ENCODE peak calls at places on chromosomes 5 and 9, in six cellular contexts. V is endodermal cell, F is WERI-Rb-1, P is cardiac fibroblast, Z is K562, L is A673. T is an unnamed sample.

GRCh38 chr5:9699681-9700080 is 69.5 kb upstream of the TAS2R1 start:
- DNase-seq in F (no peak), P (peak), V (no peak), L (no peak), Z (no peak), T (no peak)

GRCh38 chr9:137799630-137799983 is 78.0 kb upstream of the CACNA1B start:
- DNase-seq in P (no peak), L (no peak), V (no peak), Z (no peak), F (no peak), T (no peak)

GRCh38 chr5:40578501-40579451 is 100.9 kb upstream of the PTGER4 start:
- DNase-seq in V (no peak), Z (no peak), F (no peak), L (no peak), P (peak), T (peak)

GRCh38 chr5:79692586-79692985 is 3.0 kb downstream of the CMYA5 start:
- DNase-seq in Z (no peak), P (no peak), F (no peak), L (peak), V (no peak), T (peak)

GRCh38 chr5:98638701-98639100 is 134.8 kb upstream of the RGMB start:
- DNase-seq in L (no peak), V (no peak), Z (no peak), F (no peak), P (peak), T (no peak)

GRCh38 chr9:98083566-98084135 is 27.1 kb downstream of the NANS start:
- DNase-seq in F (no peak), Z (peak), V (no peak), L (no peak), P (no peak), T (no peak)

GRCh38 chr5:125412051-125412560 is 665.7 kb upstream of the ZNF608 start:
- DNase-seq in F (peak), Z (no peak), P (peak), V (peak), L (peak), T (peak)

GRCh38 chr5:177133119-177133844 is at the start of gene NSD1:
- DNase-seq in P (peak), V (peak), L (peak), F (peak), Z (peak), T (peak)

GRCh38 chr5:25160851-25161348 is 516.1 kb upstream of the CDH10 start:
- DNase-seq in V (no peak), P (no peak), L (no peak), F (no peak), Z (no peak), T (no peak)

GRCh38 chr5:54390015-54390414 is 65.5 kb upstream of the HSPB3 start:
- DNase-seq in Z (peak), L (peak), V (no peak), P (peak), F (peak), T (peak)

GRCh38 chr5:154334406-154335041 is 111.3 kb upstream of the SAP30L start:
- DNase-seq in L (no peak), Z (no peak), V (no peak), F (no peak), P (no peak), T (no peak)

GRCh38 chr5:123180178-123180577 is 91.1 kb downstream of the PRDM6 start:
- DNase-seq in F (no peak), P (no peak), L (no peak), Z (no peak), V (no peak), T (no peak)

GRCh38 chr9:126307306-126308061 is 19.1 kb upstream of the MVB12B start:
- DNase-seq in V (peak), Z (no peak), L (no peak), F (no peak), P (no peak), T (no peak)

GRCh38 chr5:56816546-56817081 is 1.3 kb downstream of the MAP3K1 start:
- DNase-seq in F (peak), Z (peak), V (peak), L (peak), P (peak), T (peak)

GRCh38 chr9:101564252-101564651 is 30.5 kb downstream of the PPP3R2 start:
- DNase-seq in Z (no peak), F (no peak), P (no peak), L (no peak), V (no peak), T (no peak)

GRCh38 chr9:124489222-124489621 is 18.0 kb downstream of the NR5A1 start:
- DNase-seq in L (no peak), Z (no peak), V (no peak), P (no peak), F (no peak), T (peak)

GRCh38 chr9:38700695-38701094 is 19.2 kb downstream of the FAM240B start:
- DNase-seq in P (peak), Z (no peak), L (no peak), V (no peak), F (no peak), T (peak)

GRCh38 chr5:124199902-124200301 is 546.5 kb downstream of the ZNF608 start:
- DNase-seq in Z (no peak), V (no peak), L (no peak), F (no peak), P (no peak), T (peak)

GRCh38 chr5:29944327-29944726 is 1249.2 kb upstream of the CDH6 start:
- DNase-seq in Z (no peak), V (no peak), P (no peak), L (no peak), F (no peak), T (no peak)

GRCh38 chr9:137707361-137707760 is 88.6 kb downstream of the EHMT1 start:
- DNase-seq in P (no peak), F (no peak), Z (no peak), L (no peak), V (no peak), T (no peak)

GRCh38 chr5:39202594-39203290 is 16.6 kb downstream of the FYB1 start:
- DNase-seq in L (no peak), F (no peak), P (no peak), V (no peak), Z (peak), T (no peak)

GRCh38 chr9:114906922-114907571 is 23.3 kb downstream of the TNFSF8 start:
- DNase-seq in P (peak), Z (peak), V (peak), F (peak), L (peak), T (peak)

GRCh38 chr9:136539427-136540412 is 6.1 kb downstream of the NOTCH1 start:
- DNase-seq in P (peak), V (no peak), L (no peak), F (no peak), Z (peak), T (peak)

GRCh38 chr5:172796306-172796705 is 25.3 kb upstream of the DUSP1 start:
- DNase-seq in P (no peak), V (peak), L (no peak), F (no peak), Z (no peak), T (no peak)

GRCh38 chr5:9347032-9347431 is 198.8 kb downstream of the SEMA5A start:
- DNase-seq in V (no peak), P (no peak), Z (no peak), L (no peak), F (no peak), T (no peak)

GRCh38 chr5:7146886-7147285 is 249.1 kb upstream of the ADCY2 start:
- DNase-seq in Z (no peak), F (no peak), P (no peak), V (no peak), L (no peak), T (peak)

GRCh38 chr9:98810106-98810840 is 2.8 kb downstream of the GALNT12 start:
- DNase-seq in Z (peak), L (no peak), F (no peak), P (peak), V (no peak), T (peak)

GRCh38 chr9:105232207-105232606 is 12.2 kb upstream of the SLC44A1 start:
- DNase-seq in P (peak), Z (no peak), V (no peak), L (no peak), F (no peak), T (no peak)

GRCh38 chr5:159478950-159479349 is 148.7 kb upstream of the IL12B start:
- DNase-seq in L (no peak), P (no peak), Z (no peak), F (no peak), V (no peak), T (no peak)

GRCh38 chr5:54344653-54345052 is 34.3 kb upstream of the ARL15 start:
- DNase-seq in V (no peak), Z (no peak), F (no peak), P (no peak), L (no peak), T (no peak)

GRCh38 chr9:114343471-114344187 is 14.0 kb downstream of the ORM2 start:
- DNase-seq in P (no peak), Z (no peak), L (no peak), V (no peak), F (no peak), T (peak)

GRCh38 chr5:106415541-106415940 is 1255.2 kb downstream of the EFNA5 start:
- DNase-seq in P (peak), F (no peak), V (peak), Z (no peak), L (no peak), T (peak)

GRCh38 chr9:109912726-109913460 is 132.9 kb downstream of the PALM2AKAP2 start:
- DNase-seq in P (no peak), L (peak), Z (no peak), F (no peak), V (peak), T (peak)

GRCh38 chr9:123424131-123424530 is 68.1 kb downstream of the CRB2 start:
- DNase-seq in P (no peak), F (peak), L (no peak), V (peak), Z (no peak), T (no peak)

GRCh38 chr5:11602298-11602697 is 301.9 kb downstream of the CTNND2 start:
- DNase-seq in P (no peak), Z (no peak), L (no peak), V (no peak), F (no peak), T (no peak)

GRCh38 chr5:107272954-107273353 is 397.8 kb downstream of the EFNA5 start:
- DNase-seq in F (no peak), V (no peak), Z (no peak), L (no peak), P (no peak), T (peak)

GRCh38 chr5:106454651-106455415 is 1215.9 kb downstream of the EFNA5 start:
- DNase-seq in V (peak), L (peak), F (peak), Z (peak), P (peak), T (peak)

GRCh38 chr9:129175515-129175824 is 2.6 kb downstream of the IER5L start:
- DNase-seq in P (no peak), V (no peak), F (no peak), L (no peak), Z (no peak), T (no peak)

GRCh38 chr9:129174724-129175514 is 3.1 kb downstream of the IER5L start:
- DNase-seq in F (peak), L (peak), P (peak), V (peak), Z (peak), T (peak)

GRCh38 chr9:129177443-129177790 is 644 bp downstream of the IER5L start:
- DNase-seq in F (no peak), L (peak), P (no peak), Z (no peak), V (no peak), T (no peak)

GRCh38 chr9:129176786-129177442 is 1.1 kb downstream of the IER5L start:
- DNase-seq in L (peak), V (peak), F (peak), Z (peak), P (peak), T (no peak)

DNA sequence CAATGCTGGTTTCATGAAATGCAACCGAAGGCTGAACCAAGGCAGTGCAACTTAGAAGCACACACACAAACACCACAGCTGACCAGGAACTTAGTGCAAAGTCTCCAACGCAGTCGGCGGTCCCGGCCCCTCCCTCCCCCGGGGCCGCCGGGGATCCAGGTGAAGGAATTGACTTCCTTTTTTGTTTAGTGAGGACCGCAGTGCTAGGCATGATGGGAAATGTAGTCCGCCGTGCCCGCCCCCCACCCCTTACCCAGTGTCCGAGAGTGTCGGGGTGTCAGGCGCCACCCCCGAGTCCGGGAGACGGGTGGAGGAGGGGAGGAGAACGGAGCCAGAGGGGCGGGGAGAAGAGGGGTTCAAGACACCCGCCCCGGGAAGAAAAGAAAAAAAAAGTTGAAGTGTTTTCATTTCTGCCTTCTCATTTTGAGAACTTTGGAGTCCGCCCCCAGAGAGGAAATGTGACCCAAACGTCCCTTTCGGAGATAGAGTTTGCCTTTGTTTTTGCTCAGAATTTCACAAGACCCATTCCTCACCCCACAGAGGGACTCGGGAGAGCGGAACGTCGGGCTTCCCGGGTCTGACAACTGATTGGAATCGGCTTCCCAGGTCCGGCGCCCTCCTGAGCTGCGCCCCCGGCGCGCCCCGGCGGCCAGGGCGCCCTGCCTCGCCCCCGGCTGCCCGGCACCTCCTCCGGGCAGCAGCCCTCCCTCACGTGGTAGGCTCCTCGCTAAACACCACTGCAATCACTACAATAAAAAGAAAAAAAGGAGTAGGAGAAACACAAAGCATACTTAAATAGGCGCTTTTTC is 2.0 kb downstream of the IER5L start:
- DNase-seq in F (peak), P (peak), V (peak), L (peak), Z (peak), T (peak)
- TF ChIP-seq CTCF in F (no peak), P (no peak), V (no peak), L (no peak), Z (no peak), T (no peak)

DNA sequence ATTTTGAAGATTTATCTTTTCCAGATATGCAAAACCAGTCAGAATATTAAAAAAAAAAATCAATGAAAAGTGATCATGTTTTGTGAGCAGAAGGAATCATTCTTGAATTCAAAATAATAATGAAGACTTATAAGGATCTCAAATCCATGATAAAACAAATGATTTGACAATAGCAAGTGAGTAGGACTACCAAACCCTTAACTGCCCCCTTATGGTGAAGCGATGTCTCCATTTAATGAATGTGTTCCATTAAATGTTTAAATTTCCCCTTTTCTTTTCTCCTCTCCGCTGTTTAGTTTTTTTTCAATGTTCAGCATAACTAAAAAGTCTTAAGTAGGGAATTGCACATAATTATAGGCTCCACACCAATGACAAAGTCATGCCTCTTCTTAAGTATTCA is 12.2 kb upstream of the MARCHF3 start:
- DNase-seq in F (no peak), V (no peak), P (peak), Z (peak), L (no peak), T (no peak)
- TF ChIP-seq CTCF in F (no peak), V (peak), P (peak), Z (peak), L (peak), T (no peak)

DNA sequence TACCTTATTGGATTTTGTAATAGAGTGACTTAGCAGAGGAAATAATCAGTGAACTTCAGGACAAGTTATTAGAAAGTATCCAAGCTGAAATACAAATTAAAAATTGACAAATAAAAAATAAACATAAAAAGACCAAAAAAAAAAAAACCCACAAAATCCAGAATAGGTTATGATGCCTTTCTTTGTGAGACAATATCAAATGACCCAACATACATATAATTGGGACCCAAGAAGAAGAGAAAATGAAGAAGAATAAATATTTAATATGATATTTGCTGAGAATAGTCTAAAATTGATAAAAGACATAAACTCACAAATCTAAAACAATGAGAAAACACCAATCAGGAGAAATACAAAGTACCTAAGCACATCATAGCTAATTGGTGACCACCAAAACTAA is 81.8 kb downstream of the ICE1 start:
- DNase-seq in F (no peak), V (no peak), Z (no peak), P (no peak), L (no peak), T (no peak)
- TF ChIP-seq CTCF in F (no peak), V (no peak), Z (no peak), P (no peak), L (no peak), T (no peak)

GRCh38 chr9:89923961-89924504 is 319.2 kb downstream of the GADD45G start:
- DNase-seq in F (no peak), P (no peak), L (no peak), V (peak), Z (peak), T (peak)
- TF ChIP-seq CTCF in F (no peak), P (no peak), L (no peak), V (peak), Z (no peak), T (no peak)

GRCh38 chr5:114790403-114790792 is 379.3 kb downstream of the TRIM36 start:
- DNase-seq in P (no peak), F (no peak), Z (no peak), V (no peak), L (no peak), T (no peak)

GRCh38 chr5:114789773-114790402 is 379.8 kb downstream of the TRIM36 start:
- DNase-seq in P (peak), F (no peak), Z (peak), L (peak), V (no peak), T (peak)
- TF ChIP-seq CTCF in P (no peak), F (peak), Z (no peak), L (peak), V (peak), T (peak)

GRCh38 chr5:150153957-150154617 is 1.6 kb downstream of the PDGFRB start:
- DNase-seq in Z (no peak), V (peak), F (no peak), P (peak), L (peak), T (no peak)
- TF ChIP-seq CTCF in Z (no peak), V (no peak), F (no peak), P (peak), L (no peak), T (no peak)